ENCODE peak calls at places on chromosomes 7 and 10, in nine cellular contexts. L, G, A, Q, Z, U, J, S and I are unnamed samples.

GRCh38 chr10:43340101-43340500 is 31.3 kb upstream of the FXYD4 start:
- DNase-seq in G (no peak), U (no peak), Q (no peak), A (no peak), L (no peak), S (no peak), J (no peak), Z (no peak), I (no peak)

GRCh38 chr10:129193148-129193547 is 273.9 kb upstream of the MGMT start:
- DNase-seq in S (no peak), Q (no peak), A (peak; percentile 60), G (peak; percentile 44), L (no peak), J (peak; percentile 66), U (no peak), Z (no peak), I (no peak)

GRCh38 chr7:143384741-143385631 is 3.8 kb downstream of the ZYX start:
- DNase-seq in G (no peak), J (peak; percentile 65), Q (no peak), Z (no peak), A (peak; percentile 42), U (no peak), L (no peak), S (no peak), I (peak; percentile 45)

GRCh38 chr10:93226619-93227018 is 152.9 kb downstream of the CYP26A1 start:
- DNase-seq in Q (no peak), A (no peak), G (no peak), J (no peak), U (no peak), S (no peak), L (no peak), Z (no peak), I (no peak)

GRCh38 chr7:51023547-51023946 is 240.9 kb upstream of the GRB10 start:
- DNase-seq in Q (no peak), U (no peak), J (no peak), L (no peak), S (no peak), G (no peak), Z (no peak), A (no peak), I (no peak)

GRCh38 chr7:53657586-53657985 is 622.2 kb downstream of the POM121L12 start:
- DNase-seq in A (no peak), Z (no peak), G (no peak), L (no peak), Q (no peak), S (no peak), J (no peak), U (no peak), I (no peak)

GRCh38 chr10:51029172-51029641 is 45.1 kb upstream of the PRKG1 start:
- DNase-seq in G (peak; percentile 8), J (no peak), L (no peak), A (peak; percentile 79), Z (no peak), U (no peak), S (no peak), Q (peak; percentile 60), I (no peak)

GRCh38 chr7:152761116-152761748 is 1.7 kb downstream of the ACTR3B start:
- DNase-seq in Z (no peak), J (no peak), S (no peak), G (no peak), L (no peak), U (no peak), A (peak; percentile 87), Q (peak; percentile 73), I (no peak)

GRCh38 chr10:129464251-129464650 is 2.8 kb upstream of the MGMT start:
- DNase-seq in A (no peak), Q (no peak), S (no peak), U (no peak), J (no peak), G (no peak), Z (no peak), L (no peak), I (no peak)

GRCh38 chr10:95536017-95536416 is 25.2 kb downstream of the SORBS1 start:
- DNase-seq in J (peak; percentile 95), G (no peak), S (peak; percentile 28), L (peak; percentile 24), A (no peak), Q (no peak), U (no peak), Z (no peak), I (no peak)

GRCh38 chr7:1346851-1347250 is 112.4 kb downstream of the MICALL2 start:
- DNase-seq in U (no peak), S (no peak), A (no peak), J (no peak), Z (no peak), G (no peak), Q (no peak), L (no peak), I (no peak)

GRCh38 chr7:80830584-80831319 is 88.1 kb downstream of the SEMA3C start:
- DNase-seq in U (peak; percentile 32), G (no peak), Q (peak; percentile 48), L (no peak), Z (no peak), S (no peak), J (no peak), A (no peak), I (no peak)

GRCh38 chr7:80827238-80827633 is 91.6 kb downstream of the SEMA3C start:
- DNase-seq in U (no peak), L (peak; percentile 26), Z (no peak), A (peak; percentile 48), S (no peak), Q (peak; percentile 19), G (no peak), J (no peak), I (no peak)

GRCh38 chr7:80831996-80832395 is 86.9 kb downstream of the SEMA3C start:
- DNase-seq in J (no peak), G (no peak), Q (peak; percentile 57), Z (no peak), L (no peak), S (no peak), U (no peak), A (peak; percentile 69), I (no peak)

GRCh38 chr7:80829527-80829926 is 89.3 kb downstream of the SEMA3C start:
- DNase-seq in G (no peak), S (no peak), U (no peak), J (no peak), A (peak; percentile 33), Q (no peak), L (no peak), Z (no peak), I (no peak)

DNA sequence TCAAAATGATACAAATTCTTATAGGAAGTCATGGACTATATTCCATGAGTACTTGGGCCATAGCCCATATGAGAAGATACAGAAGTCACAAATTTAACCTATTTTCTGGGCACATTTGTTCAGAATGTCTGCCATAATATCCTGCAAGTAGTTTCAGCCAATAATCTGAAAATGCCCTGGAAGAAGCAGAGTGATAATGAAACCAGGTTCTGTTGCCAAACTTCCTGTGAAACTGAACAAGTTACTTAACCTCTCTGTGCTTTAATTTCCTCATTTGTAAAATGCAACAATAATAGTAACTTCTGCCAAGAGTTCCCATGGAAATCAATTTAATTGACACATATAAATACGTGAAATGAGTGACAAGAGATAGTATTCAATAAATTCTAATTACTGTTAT is 88.9 kb downstream of the SEMA3C start:
- DNase-seq in S (no peak), G (no peak), U (no peak), Z (no peak), A (no peak), J (no peak), L (no peak), Q (no peak), I (no peak)
- H3K4me1 ChIP-seq in S (peaks cover 11% of the 10 kb centered on the region), G (no peaks in the 10 kb centered on the region), U (peaks cover 52% of the 10 kb centered on the region), Z (peaks cover 63% of the 10 kb centered on the region), A (peaks cover 79% of the 10 kb centered on the region), J (peaks cover 61% of the 10 kb centered on the region), L (no peaks in the 10 kb centered on the region), Q (peaks cover 6% of the 10 kb centered on the region), I (no peaks in the 10 kb centered on the region)

DNA sequence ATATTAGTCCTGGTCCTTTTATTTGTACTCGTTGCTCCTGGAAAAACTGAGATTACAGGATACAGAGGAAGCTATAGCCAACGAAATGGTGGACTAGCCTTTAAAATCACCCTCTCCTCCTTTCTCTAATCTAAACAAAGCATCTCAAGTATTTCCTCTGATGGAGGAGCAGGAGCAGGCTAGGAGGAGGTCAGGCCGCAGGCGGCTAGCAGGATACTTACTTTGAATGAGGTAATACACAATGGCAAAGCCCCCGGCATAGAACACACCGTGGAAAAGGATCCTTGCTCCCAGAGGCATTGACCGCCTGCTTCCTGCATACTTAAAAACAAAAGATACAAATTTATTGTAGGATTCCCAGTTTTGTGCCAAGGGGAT is 64.4 kb downstream of the STK17A start:
- DNase-seq in A (peak; percentile 78), J (no peak), Z (no peak), Q (peak; percentile 89), L (no peak), U (no peak), G (peak; percentile 31), S (no peak), I (no peak)
- H3K4me3 ChIP-seq in A (peak overlapping the region; percentile 53), J (no peak overlapping the region), Z (peak overlapping the region; percentile 25), Q (peak overlapping the region; percentile 0), L (no peak overlapping the region), U (no peak overlapping the region), G (no peak overlapping the region), S (no peak overlapping the region), I (no peak overlapping the region)

DNA sequence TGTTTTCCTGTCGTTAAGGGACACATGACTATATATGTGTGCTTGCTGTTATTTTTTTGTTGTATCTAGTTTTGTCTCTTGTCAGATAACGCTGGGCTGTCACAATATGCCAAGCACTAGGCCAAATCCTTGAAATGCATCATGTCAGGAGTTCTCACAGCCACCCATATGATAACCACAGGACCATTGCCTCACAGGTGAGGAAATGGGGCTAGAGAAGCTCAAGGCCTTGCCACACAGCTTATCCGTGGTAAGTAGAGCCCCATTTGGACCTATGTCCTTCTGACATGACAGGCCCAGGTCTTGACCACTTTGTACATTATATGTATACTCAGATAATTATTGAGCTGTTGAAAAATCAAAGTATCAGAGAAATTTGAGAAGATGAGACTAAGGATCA is 42.0 kb upstream of the TARP start:
- DNase-seq in G (no peak), U (no peak), J (no peak), Z (no peak), S (no peak), L (no peak), A (no peak), Q (no peak), I (no peak)
- H3K4me1 ChIP-seq in G (peaks cover 28% of the 10 kb centered on the region), U (no peaks in the 10 kb centered on the region), J (no peaks in the 10 kb centered on the region), Z (peaks cover 28% of the 10 kb centered on the region), S (no peaks in the 10 kb centered on the region), L (peaks cover 17% of the 10 kb centered on the region), A (peaks cover 6% of the 10 kb centered on the region), Q (peaks cover 4% of the 10 kb centered on the region), I (no peaks in the 10 kb centered on the region)

GRCh38 chr7:4776160-4776623 is 769 bp downstream of the AP5Z1 start:
- DNase-seq in Q (no peak), S (no peak), G (no peak), A (peak; percentile 88), U (no peak), Z (no peak), J (no peak), L (no peak), I (no peak)

GRCh38 chr7:4775281-4776159 is at the start of gene AP5Z1:
- DNase-seq in A (peak; percentile 99), J (peak; percentile 98), G (peak; percentile 97), S (peak; percentile 96), L (peak; percentile 96), U (peak; percentile 83), Z (peak; percentile 97), Q (peak; percentile 96), I (peak; percentile 98)

GRCh38 chr7:4774804-4775280 is 581 bp upstream of the AP5Z1 start:
- DNase-seq in Q (peak; percentile 75), J (no peak), S (no peak), A (peak; percentile 93), U (peak; percentile 18), G (peak; percentile 63), Z (no peak), L (no peak), I (no peak)

GRCh38 chr7:4772306-4772705 is 3.1 kb upstream of the AP5Z1 start:
- DNase-seq in Z (no peak), G (no peak), U (no peak), L (no peak), J (no peak), A (no peak), Q (no peak), S (no peak), I (no peak)

GRCh38 chr7:4774007-4774406 is 1.4 kb upstream of the AP5Z1 start:
- DNase-seq in S (no peak), Q (no peak), U (no peak), J (no peak), Z (no peak), A (no peak), L (no peak), G (no peak), I (no peak)
- H3K4me3 ChIP-seq in S (no peak overlapping the region), Q (no peak overlapping the region), U (peak overlapping the region; percentile 97), J (no peak overlapping the region), Z (no peak overlapping the region), A (no peak overlapping the region), L (no peak overlapping the region), G (no peak overlapping the region), I (peak overlapping the region; percentile 90)